ENCODE peak calls at places on chromosomes 7 and 10, in five cellular contexts. X, K, N, V and I are unnamed samples. For H3K4me1, the result is how much of the 10 kb centered on the place peaks cover.

GRCh38 chr10:119602241-119603095 is 5.7 kb upstream of the TIAL1 start:
- DNase-seq in X (no peak), K (peak), N (no peak), V (no peak), I (peak)

GRCh38 chr10:65375528-65375927 is 1550.3 kb upstream of the LRRTM3 start:
- DNase-seq in X (no peak), K (no peak), N (no peak), V (no peak), I (no peak)

GRCh38 chr7:108586274-108586710 is 16.6 kb downstream of the DNAJB9 start:
- DNase-seq in X (no peak), K (no peak), N (no peak), V (no peak), I (no peak)

GRCh38 chr7:157136372-157136771 is 2.4 kb upstream of the UBE3C start:
- DNase-seq in X (no peak), K (no peak), N (no peak), V (no peak), I (peak)

GRCh38 chr10:1148855-1149620 is 92.9 kb downstream of the WDR37 start:
- DNase-seq in X (no peak), K (peak), N (no peak), V (no peak), I (no peak)

GRCh38 chr10:88642254-88642653 is 22.0 kb upstream of the LIPF start:
- DNase-seq in X (no peak), K (no peak), N (no peak), V (no peak), I (no peak)

GRCh38 chr10:118092209-118092608 is 45.5 kb upstream of the RAB11FIP2 start:
- DNase-seq in X (no peak), K (no peak), N (no peak), V (no peak), I (no peak)

GRCh38 chr7:89607797-89608196 is 546.5 kb upstream of the STEAP1 start:
- DNase-seq in X (no peak), K (no peak), N (no peak), V (no peak), I (no peak)

GRCh38 chr7:22001345-22002004 is 55.8 kb upstream of the CDCA7L start:
- DNase-seq in X (no peak), K (no peak), N (no peak), V (peak), I (peak)

GRCh38 chr10:127916826-127917225 is 9.9 kb downstream of the PTPRE start:
- DNase-seq in X (no peak), K (peak), N (no peak), V (no peak), I (no peak)

GRCh38 chr10:50594012-50594411 is 29.7 kb downstream of the SGMS1 start:
- DNase-seq in X (no peak), K (no peak), N (no peak), V (peak), I (no peak)

GRCh38 chr7:44058759-44059218 is 6.6 kb downstream of the PGAM2 start:
- DNase-seq in X (no peak), K (no peak), N (no peak), V (no peak), I (no peak)

GRCh38 chr10:22681783-22682183 is 32.6 kb downstream of the PIP4K2A start:
- DNase-seq in X (no peak), K (no peak), N (no peak), V (peak), I (peak)

GRCh38 chr10:70714245-70714644 is 41.9 kb downstream of the ADAMTS14 start:
- DNase-seq in X (no peak), K (no peak), N (no peak), V (no peak), I (no peak)

GRCh38 chr7:24419070-24419469 is 135.1 kb downstream of the NPY start:
- DNase-seq in X (no peak), K (no peak), N (no peak), V (no peak), I (no peak)

GRCh38 chr7:45259966-45260646 is 102.5 kb downstream of the RAMP3 start:
- DNase-seq in X (no peak), K (peak), N (no peak), V (peak), I (peak)

GRCh38 chr7:69764681-69765080 is 166.4 kb downstream of the AUTS2 start:
- DNase-seq in X (no peak), K (no peak), N (no peak), V (no peak), I (no peak)

GRCh38 chr7:42186181-42186580 is 50.8 kb downstream of the GLI3 start:
- DNase-seq in X (no peak), K (peak), N (no peak), V (no peak), I (peak)

GRCh38 chr7:148809856-148810255 is 74.2 kb downstream of the EZH2 start:
- DNase-seq in X (no peak), K (peak), N (no peak), V (no peak), I (no peak)

GRCh38 chr7:113086431-113086888 is at the start of gene GPR85:
- DNase-seq in X (no peak), K (peak), N (peak), V (no peak), I (peak)

GRCh38 chr7:19095461-19095860 is 22.0 kb downstream of the TWIST1 start:
- DNase-seq in X (no peak), K (no peak), N (no peak), V (no peak), I (no peak)

GRCh38 chr7:28955356-28955722 is 2.8 kb downstream of the TRIL start:
- DNase-seq in X (no peak), K (no peak), N (no peak), V (no peak), I (no peak)

GRCh38 chr7:65983965-65984654 is 2.1 kb upstream of the GUSB start:
- DNase-seq in X (no peak), K (no peak), N (no peak), V (no peak), I (no peak)

GRCh38 chr7:54788664-54789063 is 29.7 kb upstream of the SEC61G start:
- DNase-seq in X (peak), K (peak), N (no peak), V (peak), I (peak)

GRCh38 chr10:19493917-19494316 is 322.3 kb upstream of the PLXDC2 start:
- DNase-seq in X (no peak), K (no peak), N (no peak), V (no peak), I (no peak)

GRCh38 chr7:64795176-64795575 is 948 bp downstream of the ZNF138 start:
- DNase-seq in X (no peak), K (no peak), N (no peak), V (no peak), I (no peak)

DNA sequence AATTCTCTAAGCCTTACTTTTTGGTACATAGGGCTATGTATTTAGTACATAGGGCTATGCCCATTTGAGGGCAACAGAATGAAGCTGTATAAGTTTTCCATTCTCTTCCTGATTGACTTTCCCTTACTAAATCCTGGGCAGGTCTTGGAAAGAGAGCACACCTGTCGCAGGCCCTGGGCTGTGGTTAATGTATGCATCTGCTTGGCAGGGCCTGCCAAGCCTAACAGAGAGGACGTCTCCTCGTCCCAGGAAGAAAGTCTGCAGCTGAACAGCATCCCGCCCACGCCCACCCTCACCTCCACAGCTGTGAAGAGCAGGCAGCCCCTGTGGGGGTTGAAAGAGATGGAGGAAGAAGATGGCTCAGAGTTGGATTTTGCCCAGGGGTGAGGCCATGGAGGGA is 8.9 kb upstream of the PVRIG start:
- DNase-seq in X (no peak), K (no peak), N (no peak), V (no peak), I (no peak)
- H3K4me1 ChIP-seq in X (under half), K (under half), N (under half), V (under half), I (under half)

GRCh38 chr10:103691723-103692380 is 163.5 kb downstream of the SH3PXD2A start:
- DNase-seq in X (no peak), K (peak), N (no peak), V (no peak), I (no peak)

GRCh38 chr10:103693070-103693811 is 162.1 kb downstream of the SH3PXD2A start:
- DNase-seq in X (no peak), K (peak), N (no peak), V (no peak), I (no peak)

GRCh38 chr10:103692421-103693069 is 162.8 kb downstream of the SH3PXD2A start:
- DNase-seq in X (no peak), K (peak), N (no peak), V (no peak), I (no peak)

GRCh38 chr10:103690281-103690680 is 165.1 kb downstream of the SH3PXD2A start:
- DNase-seq in X (no peak), K (no peak), N (no peak), V (no peak), I (no peak)

GRCh38 chr10:103691267-103691666 is 164.1 kb downstream of the SH3PXD2A start:
- DNase-seq in X (no peak), K (no peak), N (no peak), V (no peak), I (no peak)
- H3K4me1 ChIP-seq in X (under half), K (under half), N (under half), V (under half), I (under half)

DNA sequence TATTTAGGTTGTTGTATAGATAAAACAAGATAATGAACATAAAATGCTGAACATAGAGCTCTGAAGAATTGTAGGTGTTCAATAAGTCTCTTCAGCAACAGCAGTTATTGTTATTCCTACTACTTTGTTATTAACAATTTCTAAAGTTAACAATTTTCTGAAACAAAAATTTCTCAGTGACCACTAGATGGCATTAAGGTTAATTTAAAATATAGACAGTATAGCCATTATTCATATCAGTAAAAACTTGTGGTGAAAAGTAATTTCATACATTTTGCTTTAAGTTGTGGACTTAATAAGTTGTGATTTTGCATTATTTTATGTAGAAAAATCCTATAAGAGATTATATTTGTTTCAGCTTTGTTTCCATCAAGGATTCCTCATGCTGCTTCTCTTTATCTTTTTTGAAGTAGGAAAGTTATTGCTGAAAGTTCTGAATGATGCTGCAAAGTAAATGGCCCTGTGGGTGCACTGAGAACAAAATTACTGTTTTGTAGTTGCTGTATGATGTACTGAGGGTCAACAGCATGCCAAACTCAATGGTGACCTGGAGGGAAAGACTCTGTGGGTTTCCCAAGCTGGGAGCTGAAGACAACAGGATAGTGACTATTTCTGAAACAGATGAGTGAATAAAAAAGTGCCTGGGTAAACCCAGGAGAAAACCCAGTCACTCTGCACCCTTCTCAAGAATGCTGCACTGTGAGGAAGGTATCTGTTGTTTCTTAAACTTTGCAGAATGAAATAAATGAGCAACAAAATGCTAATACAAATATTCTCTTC is 253.6 kb downstream of the KIF20B start:
- DNase-seq in X (no peak), K (no peak), N (no peak), V (no peak), I (peak)
- H3K4me1 ChIP-seq in X (under half), K (under half), N (under half), V (under half), I (under half)

DNA sequence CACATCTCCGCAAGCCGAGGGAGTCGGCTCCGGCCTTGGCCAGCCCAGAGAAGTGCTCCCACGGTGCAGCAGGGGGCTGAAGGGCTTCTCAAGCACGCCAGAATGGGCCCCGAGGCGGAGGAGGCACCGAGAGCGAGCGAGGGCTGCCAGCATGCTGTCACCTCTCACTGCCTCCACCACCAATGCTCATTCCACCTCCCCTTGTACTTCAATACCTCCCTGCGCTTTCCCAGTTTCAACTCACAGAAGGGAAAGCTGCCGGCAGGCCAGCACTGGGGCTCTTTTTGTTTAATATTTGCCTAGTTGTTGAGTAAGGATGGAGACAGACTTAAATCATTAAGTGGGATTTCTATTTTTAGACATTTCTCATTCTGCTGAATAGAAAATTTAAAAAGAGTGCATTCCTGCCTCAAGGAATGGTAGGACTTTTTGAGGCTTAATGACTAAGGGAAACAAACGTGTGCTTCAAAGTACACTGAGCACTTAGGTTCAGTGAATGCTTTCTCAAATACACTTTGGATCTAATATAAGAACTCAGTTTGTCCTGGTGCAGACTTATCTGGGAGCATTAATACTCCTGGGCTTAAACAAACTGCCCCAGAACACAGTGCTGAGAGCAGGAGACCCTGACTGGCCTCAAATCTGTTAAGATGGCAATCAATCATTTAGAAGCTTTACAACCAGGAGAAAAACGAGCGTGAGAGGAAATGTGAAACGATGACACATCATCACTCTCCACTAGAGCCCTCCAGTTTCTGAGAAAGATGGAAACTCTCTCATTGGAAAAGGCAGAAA is 131.2 kb downstream of the RALA start:
- DNase-seq in X (no peak), K (peak), N (no peak), V (no peak), I (no peak)
- H3K4me1 ChIP-seq in X (under half), K (under half), N (under half), V (under half), I (under half)